ENCODE peak calls at places on chromosomes 6 and 20, in five cellular contexts. S is PC-3; N is sigmoid colon; Y is CD8-positive, alpha-beta T cell; B is fibroblast of lung. C is an unnamed sample.

GRCh38 chr6:148620579-148621298 is 126.1 kb upstream of the UST start:
- DNase-seq in S (no peak), N (no peak), Y (no peak), B (no peak), C (no peak)

GRCh38 chr6:109351231-109352132 is 30.8 kb downstream of the CD164 start:
- DNase-seq in S (no peak), N (no peak), Y (no peak), B (peak; percentile 40), C (no peak)

GRCh38 chr6:129104131-129104530 is 221.2 kb downstream of the LAMA2 start:
- DNase-seq in S (peak; percentile 59), N (no peak), Y (no peak), B (peak; percentile 67), C (no peak)

GRCh38 chr20:45011108-45011526 is 44.8 kb downstream of the STK4 start:
- DNase-seq in S (peak; percentile 84), N (no peak), Y (peak; percentile 53), B (peak; percentile 79), C (no peak)

GRCh38 chr6:169000022-169000421 is 253.6 kb downstream of the THBS2 start:
- DNase-seq in S (no peak), N (no peak), Y (no peak), B (no peak), C (no peak)

GRCh38 chr6:24935753-24936152 is at the start of gene RIPOR2:
- DNase-seq in S (no peak), N (no peak), Y (peak; percentile 77), B (no peak), C (peak; percentile 93)

GRCh38 chr20:59772931-59773913 is 160.2 kb downstream of the SYCP2 start:
- DNase-seq in S (peak; percentile 52), N (peak; percentile 52), Y (no peak), B (no peak), C (no peak)

GRCh38 chr6:154615483-154616025 is 105.1 kb upstream of the CNKSR3 start:
- DNase-seq in S (peak; percentile 72), N (peak; percentile 85), Y (no peak), B (peak; percentile 93), C (no peak)

GRCh38 chr20:57231951-57232428 is 34.5 kb downstream of the BMP7 start:
- DNase-seq in S (no peak), N (no peak), Y (no peak), B (no peak), C (no peak)

GRCh38 chr6:47400581-47400980 is 77.0 kb upstream of the CD2AP start:
- DNase-seq in S (no peak), N (no peak), Y (no peak), B (no peak), C (no peak)

GRCh38 chr6:47405273-47405672 is 72.3 kb upstream of the CD2AP start:
- DNase-seq in S (peak; percentile 98), N (no peak), Y (no peak), B (no peak), C (no peak)

GRCh38 chr6:47404436-47404835 is 73.2 kb upstream of the CD2AP start:
- DNase-seq in S (peak; percentile 29), N (no peak), Y (no peak), B (no peak), C (no peak)

GRCh38 chr6:47407295-47408281 is 70.0 kb upstream of the CD2AP start:
- DNase-seq in S (peak; percentile 95), N (no peak), Y (no peak), B (no peak), C (no peak)

GRCh38 chr6:47403801-47404200 is 73.8 kb upstream of the CD2AP start:
- DNase-seq in S (peak; percentile 58), N (no peak), Y (no peak), B (no peak), C (no peak)
- H3K36me3 ChIP-seq in S (no peaks in the 10 kb centered on the region), N (no peaks in the 10 kb centered on the region), Y (no peaks in the 10 kb centered on the region), B (no peaks in the 10 kb centered on the region), C (no peaks in the 10 kb centered on the region)

GRCh38 chr6:35463292-35463691 is 4.9 kb upstream of the RPL10A start:
- DNase-seq in S (no peak), N (no peak), Y (no peak), B (no peak), C (no peak)

GRCh38 chr6:35453236-35453635 is 1.1 kb downstream of the FANCE start:
- DNase-seq in S (no peak), N (no peak), Y (no peak), B (no peak), C (no peak)

GRCh38 chr6:35461270-35461669 is 6.9 kb upstream of the RPL10A start:
- DNase-seq in S (peak; percentile 68), N (no peak), Y (no peak), B (no peak), C (no peak)

GRCh38 chr6:35454843-35455110 is 2.6 kb downstream of the FANCE start:
- DNase-seq in S (no peak), N (no peak), Y (no peak), B (no peak), C (no peak)

GRCh38 chr6:35457907-35458306 is 5.8 kb downstream of the FANCE start:
- DNase-seq in S (no peak), N (no peak), Y (no peak), B (no peak), C (no peak)
- H3K36me3 ChIP-seq in S (no peaks in the 10 kb centered on the region), N (no peaks in the 10 kb centered on the region), Y (peaks cover 8% of the 10 kb centered on the region), B (peaks cover 6% of the 10 kb centered on the region), C (no peaks in the 10 kb centered on the region)

GRCh38 chr6:167209577-167209975 is 51.8 kb upstream of the GPR31 start:
- DNase-seq in S (no peak), N (no peak), Y (no peak), B (no peak), C (no peak)

GRCh38 chr6:167212716-167213011 is 54.9 kb upstream of the GPR31 start:
- DNase-seq in S (no peak), N (no peak), Y (no peak), B (no peak), C (no peak)

GRCh38 chr6:167211870-167212715 is 54.3 kb upstream of the GPR31 start:
- DNase-seq in S (no peak), N (no peak), Y (no peak), B (no peak), C (no peak)

GRCh38 chr6:167210375-167211295 is 52.9 kb upstream of the GPR31 start:
- DNase-seq in S (no peak), N (peak; percentile 81), Y (no peak), B (no peak), C (no peak)

DNA sequence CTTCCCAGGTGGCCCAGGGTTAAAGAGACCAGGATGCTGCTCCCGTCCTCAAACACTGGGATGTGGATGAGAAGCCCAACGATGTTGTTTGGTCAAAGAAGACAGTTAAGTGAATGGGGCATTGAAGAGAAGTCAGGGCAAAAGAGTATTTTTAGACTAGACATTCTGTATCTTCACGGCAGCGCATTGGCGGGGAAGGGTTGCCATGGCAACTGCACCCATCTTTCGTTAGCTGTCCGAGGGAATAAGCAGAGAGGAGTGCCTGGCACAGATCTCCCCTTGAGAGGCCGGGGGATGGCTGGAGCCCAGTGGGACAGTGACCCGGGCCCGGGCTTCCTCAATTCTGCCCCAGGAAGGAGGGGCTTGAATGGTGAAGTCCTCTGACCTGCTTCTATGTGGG is 56.4 kb upstream of the GPR31 start:
- DNase-seq in S (no peak), N (no peak), Y (no peak), B (no peak), C (no peak)
- H3K36me3 ChIP-seq in S (no peaks in the 10 kb centered on the region), N (no peaks in the 10 kb centered on the region), Y (no peaks in the 10 kb centered on the region), B (no peaks in the 10 kb centered on the region), C (no peaks in the 10 kb centered on the region)

GRCh38 chr20:31758521-31758920 is 19.4 kb downstream of the TPX2 start:
- DNase-seq in S (no peak), N (no peak), Y (no peak), B (no peak), C (no peak)
- H3K36me3 ChIP-seq in S (peaks cover 52% of the 10 kb centered on the region), N (no peaks in the 10 kb centered on the region), Y (no peaks in the 10 kb centered on the region), B (no peaks in the 10 kb centered on the region), C (no peaks in the 10 kb centered on the region)

GRCh38 chr20:15068486-15068885 is 731.1 kb upstream of the FLRT3 start:
- DNase-seq in S (no peak), N (no peak), Y (no peak), B (no peak), C (no peak)
- H3K36me3 ChIP-seq in S (no peaks in the 10 kb centered on the region), N (no peaks in the 10 kb centered on the region), Y (no peaks in the 10 kb centered on the region), B (no peaks in the 10 kb centered on the region), C (no peaks in the 10 kb centered on the region)

DNA sequence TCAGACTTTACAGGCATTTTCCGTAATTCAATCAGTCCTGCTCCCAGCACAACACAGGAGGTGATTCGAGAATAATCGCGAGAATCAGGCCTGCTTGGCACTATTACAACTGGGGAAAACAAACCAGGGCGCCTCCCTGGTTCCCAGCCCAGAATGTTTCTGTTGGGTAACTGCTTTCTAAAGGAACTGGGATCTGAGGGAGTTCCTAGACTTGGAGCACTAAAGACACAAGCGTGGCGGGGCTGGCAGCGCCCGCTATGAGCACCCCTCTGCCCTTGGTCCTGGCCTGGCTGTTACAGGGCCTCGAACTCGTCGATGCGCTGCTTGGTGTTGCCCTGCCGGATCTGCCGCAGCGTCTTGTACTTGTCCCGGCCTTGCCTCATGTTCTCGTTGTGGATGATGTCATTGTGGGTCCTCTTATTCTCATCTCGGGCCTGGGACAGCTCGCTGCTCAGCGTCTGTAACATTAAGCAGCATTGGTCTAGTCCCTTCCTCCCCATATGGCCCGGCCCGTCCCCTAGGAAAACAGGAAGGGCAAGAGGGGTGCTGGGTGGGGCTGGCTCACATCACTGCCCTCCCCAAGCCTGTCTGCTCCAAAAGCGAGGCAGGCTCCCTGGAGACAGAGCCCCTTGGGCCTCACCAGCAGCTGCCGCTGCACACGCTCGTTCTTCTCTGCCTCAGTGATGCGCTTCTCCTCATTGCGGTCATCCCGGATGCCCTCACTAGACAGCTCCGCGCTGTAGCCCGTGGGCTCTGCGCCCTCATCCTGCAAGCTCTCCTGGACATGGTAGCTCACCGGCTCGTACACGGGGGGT is 52.3 kb downstream of the EZR start:
- DNase-seq in S (no peak), N (peak; percentile 56), Y (no peak), B (peak; percentile 22), C (no peak)
- H3K36me3 ChIP-seq in S (peaks cover 62% of the 10 kb centered on the region), N (peaks cover 75% of the 10 kb centered on the region), Y (peaks cover 61% of the 10 kb centered on the region), B (peaks cover 45% of the 10 kb centered on the region), C (peaks cover 100% of the 10 kb centered on the region)

C was measured in spleen.